ENCODE peak calls at places on chromosomes 4 and X, in four cellular contexts. K is stimulated activated CD4-positive, alpha-beta T cell treated with anti-CD3 and anti-CD28 coated beads, Interleukin-1b, Interleukin-23, amount 100 ng/mL, for 24 hours; Y is ureter; V is activated T-helper 2 cell treated with anti-CD3 and anti-CD28 coated beads, Interferon-gamma antibody, Interleukin-2, Interleukin-4, amounts not matched to agents 10 μg/mL and 5 μg/mL and 100 μg/mL, durations not matched to agents 14 hours and 24 hours and 36 hours. O is an unnamed sample.

GRCh38 chrX:9646471-9647038 is 119.1 kb downstream of the GPR143 start:
- DNase-seq in K (no peak), Y (no peak), V (no peak), O (no peak)

GRCh38 chr4:128553665-128554515 is 255.6 kb upstream of the JADE1 start:
- DNase-seq in K (no peak), Y (no peak), V (no peak), O (peak; percentile 52)

GRCh38 chr4:183186803-183187202 is 87.7 kb downstream of the WWC2 start:
- DNase-seq in K (no peak), Y (no peak), V (no peak), O (no peak)

GRCh38 chrX:84747516-84747915 is 245.3 kb upstream of the HDX start:
- DNase-seq in K (no peak), Y (no peak), V (no peak), O (no peak)

GRCh38 chr4:32025840-32026459 is 1305.8 kb downstream of the PCDH7 start:
- DNase-seq in K (no peak), Y (no peak), V (no peak), O (no peak)

GRCh38 chrX:132559101-132559500 is 70.3 kb upstream of the MBNL3 start:
- DNase-seq in K (no peak), Y (no peak), V (no peak), O (no peak)

GRCh38 chrX:44748014-44748413 is 95.8 kb upstream of the DUSP21 start:
- DNase-seq in K (no peak), Y (no peak), V (no peak), O (no peak)

GRCh38 chrX:110162867-110163266 is 155.0 kb downstream of the AMMECR1 start:
- DNase-seq in K (no peak), Y (no peak), V (no peak), O (no peak)

GRCh38 chr4:1285790-1286553 is 3.7 kb upstream of the MAEA start:
- DNase-seq in K (no peak), Y (no peak), V (peak; percentile 37), O (peak; percentile 2)

GRCh38 chr4:105106416-105106815 is 40.3 kb upstream of the TET2 start:
- DNase-seq in K (no peak), Y (no peak), V (no peak), O (no peak)

GRCh38 chr4:161189286-161190134 is 974.3 kb downstream of the FSTL5 start:
- DNase-seq in K (no peak), Y (no peak), V (no peak), O (no peak)

GRCh38 chrX:21698274-21698673 is 40.1 kb upstream of the KLHL34 start:
- DNase-seq in K (no peak), Y (no peak), V (no peak), O (no peak)

GRCh38 chr4:146450524-146450923 is 71.2 kb downstream of the SLC10A7 start:
- DNase-seq in K (no peak), Y (no peak), V (no peak), O (no peak)

GRCh38 chrX:153726286-153727107 is 1.8 kb downstream of the ABCD1 start:
- DNase-seq in K (no peak), Y (peak; percentile 64), V (peak; percentile 36), O (no peak)

GRCh38 chr4:96170198-96170597 is 330.3 kb downstream of the PDHA2 start:
- DNase-seq in K (no peak), Y (no peak), V (no peak), O (peak; percentile 43)

GRCh38 chr4:7417639-7418038 is 17.1 kb downstream of the PSAPL1 start:
- DNase-seq in K (no peak), Y (no peak), V (no peak), O (no peak)

GRCh38 chr4:185142563-185142910 is 529 bp upstream of the SLC25A4 start:
- DNase-seq in K (no peak), Y (no peak), V (no peak), O (peak; percentile 35)

GRCh38 chrX:116230136-116230886 is 59.8 kb downstream of the AGTR2 start:
- DNase-seq in K (no peak), Y (no peak), V (no peak), O (peak; percentile 54)